ENCODE peak calls at places on chromosome 15, in eight cellular contexts. One of them, this sample, is unnamed.

GRCh38 chr15:90064931-90065681 is 37.2 kb downstream of the IDH2 start:
- DNase-seq in brain microvascular endothelial cell: peak
- DNase-seq in fibroblast of pulmonary artery: no peak
- DNase-seq in K562: no peak
- DNase-seq in cardiac fibroblast: no peak
- DNase-seq in left lung: peak
- DNase-seq in astrocyte of the spinal cord: no peak
- DNase-seq in fibroblast of the aortic adventitia: no peak
- DNase-seq in this sample: no peak

GRCh38 chr15:41603941-41604660 is 45.1 kb downstream of the TYRO3 start:
- DNase-seq in fibroblast of pulmonary artery: peak
- DNase-seq in brain microvascular endothelial cell: peak
- DNase-seq in cardiac fibroblast: peak
- DNase-seq in astrocyte of the spinal cord: peak
- DNase-seq in left lung: peak
- DNase-seq in fibroblast of the aortic adventitia: peak
- DNase-seq in K562: peak
- DNase-seq in this sample: peak

GRCh38 chr15:20356444-20357138 is 185.0 kb downstream of the GOLGA6L6 start:
- DNase-seq in cardiac fibroblast: peak
- DNase-seq in fibroblast of pulmonary artery: peak
- DNase-seq in left lung: no peak
- DNase-seq in K562: peak
- DNase-seq in astrocyte of the spinal cord: no peak
- DNase-seq in brain microvascular endothelial cell: no peak
- DNase-seq in fibroblast of the aortic adventitia: peak
- DNase-seq in this sample: no peak

GRCh38 chr15:34301058-34301457 is 36.5 kb downstream of the SLC12A6 start:
- DNase-seq in K562: no peak
- DNase-seq in left lung: no peak
- DNase-seq in fibroblast of the aortic adventitia: no peak
- DNase-seq in brain microvascular endothelial cell: no peak
- DNase-seq in cardiac fibroblast: no peak
- DNase-seq in fibroblast of pulmonary artery: no peak
- DNase-seq in astrocyte of the spinal cord: no peak
- DNase-seq in this sample: no peak

GRCh38 chr15:82585072-82585471 is 44.8 kb upstream of the RPS17 start:
- DNase-seq in astrocyte of the spinal cord: peak
- DNase-seq in fibroblast of pulmonary artery: peak
- DNase-seq in fibroblast of the aortic adventitia: peak
- DNase-seq in cardiac fibroblast: peak
- DNase-seq in brain microvascular endothelial cell: peak
- DNase-seq in K562: no peak
- DNase-seq in left lung: no peak
- DNase-seq in this sample: no peak

GRCh38 chr15:76529911-76530310 is 193.3 kb downstream of the ISL2 start:
- DNase-seq in fibroblast of pulmonary artery: peak
- DNase-seq in cardiac fibroblast: peak
- DNase-seq in fibroblast of the aortic adventitia: no peak
- DNase-seq in left lung: no peak
- DNase-seq in astrocyte of the spinal cord: peak
- DNase-seq in brain microvascular endothelial cell: peak
- DNase-seq in K562: no peak
- DNase-seq in this sample: no peak

GRCh38 chr15:62275818-62276217 is 110.7 kb upstream of the C2CD4B start:
- DNase-seq in cardiac fibroblast: no peak
- DNase-seq in left lung: no peak
- DNase-seq in fibroblast of pulmonary artery: no peak
- DNase-seq in brain microvascular endothelial cell: no peak
- DNase-seq in astrocyte of the spinal cord: no peak
- DNase-seq in fibroblast of the aortic adventitia: no peak
- DNase-seq in K562: no peak
- DNase-seq in this sample: no peak

GRCh38 chr15:67108122-67108871 is 42.9 kb downstream of the SMAD3 start:
- DNase-seq in fibroblast of pulmonary artery: no peak
- DNase-seq in fibroblast of the aortic adventitia: no peak
- DNase-seq in brain microvascular endothelial cell: no peak
- DNase-seq in astrocyte of the spinal cord: no peak
- DNase-seq in cardiac fibroblast: peak
- DNase-seq in left lung: no peak
- DNase-seq in K562: no peak
- DNase-seq in this sample: no peak

GRCh38 chr15:31254431-31255175 is 72.0 kb upstream of the KLF13 start:
- DNase-seq in astrocyte of the spinal cord: peak
- DNase-seq in left lung: peak
- DNase-seq in brain microvascular endothelial cell: peak
- DNase-seq in K562: no peak
- DNase-seq in cardiac fibroblast: peak
- DNase-seq in fibroblast of the aortic adventitia: peak
- DNase-seq in fibroblast of pulmonary artery: peak
- DNase-seq in this sample: no peak

GRCh38 chr15:77415450-77416448 is 4.2 kb downstream of the PEAK1 start:
- DNase-seq in left lung: no peak
- DNase-seq in fibroblast of the aortic adventitia: peak
- DNase-seq in fibroblast of pulmonary artery: peak
- DNase-seq in astrocyte of the spinal cord: no peak
- DNase-seq in cardiac fibroblast: peak
- DNase-seq in brain microvascular endothelial cell: no peak
- DNase-seq in K562: no peak
- DNase-seq in this sample: no peak

GRCh38 chr15:69979269-69979668 is 118.4 kb downstream of the TLE3 start:
- DNase-seq in brain microvascular endothelial cell: peak
- DNase-seq in fibroblast of pulmonary artery: no peak
- DNase-seq in fibroblast of the aortic adventitia: no peak
- DNase-seq in astrocyte of the spinal cord: no peak
- DNase-seq in left lung: no peak
- DNase-seq in K562: no peak
- DNase-seq in cardiac fibroblast: peak
- DNase-seq in this sample: peak

GRCh38 chr15:79834496-79834895 is 62.3 kb downstream of the MTHFS start:
- DNase-seq in K562: no peak
- DNase-seq in fibroblast of pulmonary artery: no peak
- DNase-seq in brain microvascular endothelial cell: no peak
- DNase-seq in left lung: peak
- DNase-seq in fibroblast of the aortic adventitia: no peak
- DNase-seq in astrocyte of the spinal cord: no peak
- DNase-seq in cardiac fibroblast: no peak
- DNase-seq in this sample: no peak

GRCh38 chr15:45704329-45705249 is 69.8 kb downstream of the SQOR start:
- DNase-seq in astrocyte of the spinal cord: peak
- DNase-seq in fibroblast of pulmonary artery: peak
- DNase-seq in brain microvascular endothelial cell: peak
- DNase-seq in K562: no peak
- DNase-seq in fibroblast of the aortic adventitia: peak
- DNase-seq in left lung: peak
- DNase-seq in cardiac fibroblast: peak
- DNase-seq in this sample: no peak

GRCh38 chr15:84727429-84727828 is 11.5 kb upstream of the SEC11A start:
- DNase-seq in astrocyte of the spinal cord: no peak
- DNase-seq in fibroblast of the aortic adventitia: no peak
- DNase-seq in K562: no peak
- DNase-seq in fibroblast of pulmonary artery: peak
- DNase-seq in left lung: no peak
- DNase-seq in cardiac fibroblast: no peak
- DNase-seq in brain microvascular endothelial cell: peak
- DNase-seq in this sample: no peak

GRCh38 chr15:55279746-55280351 is 9.8 kb downstream of the RAB27A start:
- DNase-seq in astrocyte of the spinal cord: peak
- DNase-seq in cardiac fibroblast: peak
- DNase-seq in brain microvascular endothelial cell: peak
- DNase-seq in left lung: no peak
- DNase-seq in fibroblast of pulmonary artery: peak
- DNase-seq in K562: peak
- DNase-seq in fibroblast of the aortic adventitia: peak
- DNase-seq in this sample: peak

GRCh38 chr15:101167366-101167790 is 84.5 kb downstream of the CHSY1 start:
- DNase-seq in brain microvascular endothelial cell: no peak
- DNase-seq in fibroblast of pulmonary artery: no peak
- DNase-seq in fibroblast of the aortic adventitia: peak
- DNase-seq in left lung: peak
- DNase-seq in cardiac fibroblast: peak
- DNase-seq in K562: no peak
- DNase-seq in astrocyte of the spinal cord: peak
- DNase-seq in this sample: no peak

GRCh38 chr15:30953731-30954378 is 37.6 kb downstream of the MTMR10 start:
- DNase-seq in astrocyte of the spinal cord: peak
- DNase-seq in fibroblast of pulmonary artery: peak
- DNase-seq in brain microvascular endothelial cell: peak
- DNase-seq in K562: peak
- DNase-seq in left lung: no peak
- DNase-seq in cardiac fibroblast: peak
- DNase-seq in fibroblast of the aortic adventitia: peak
- DNase-seq in this sample: no peak

GRCh38 chr15:53296603-53297002 is 462.9 kb downstream of the WDR72 start:
- DNase-seq in left lung: no peak
- DNase-seq in astrocyte of the spinal cord: no peak
- DNase-seq in fibroblast of the aortic adventitia: no peak
- DNase-seq in fibroblast of pulmonary artery: no peak
- DNase-seq in K562: no peak
- DNase-seq in brain microvascular endothelial cell: no peak
- DNase-seq in cardiac fibroblast: no peak
- DNase-seq in this sample: no peak

DNA sequence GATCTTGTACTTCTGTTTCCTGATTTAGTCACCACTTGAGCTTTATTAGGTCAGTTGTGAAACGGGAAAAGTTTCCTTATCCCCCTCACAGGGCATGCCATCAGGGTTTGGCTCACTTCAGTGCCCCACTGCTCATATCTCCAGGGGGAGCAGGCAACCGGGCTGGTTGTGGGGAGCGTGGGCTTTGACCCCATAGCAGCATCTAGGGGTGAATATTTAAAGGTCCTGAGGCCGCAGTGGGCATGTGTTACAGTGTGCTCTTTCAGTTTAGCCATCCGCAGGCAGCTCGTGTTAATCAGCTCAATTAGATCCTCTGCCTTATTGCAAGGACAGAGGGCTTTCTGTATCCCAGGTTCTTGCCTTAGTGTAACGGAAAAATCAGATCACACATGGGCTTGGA is 71.9 kb downstream of the MRPL46 start:
- DNase-seq in left lung: no peak
- DNase-seq in brain microvascular endothelial cell: no peak
- DNase-seq in fibroblast of the aortic adventitia: no peak
- DNase-seq in cardiac fibroblast: no peak
- DNase-seq in K562: no peak
- DNase-seq in astrocyte of the spinal cord: no peak
- DNase-seq in fibroblast of pulmonary artery: no peak
- DNase-seq in this sample: no peak
- H3K4me3 ChIP-seq in left lung: no peak
- H3K4me3 ChIP-seq in brain microvascular endothelial cell: no peak
- H3K4me3 ChIP-seq in fibroblast of the aortic adventitia: no peak
- H3K4me3 ChIP-seq in cardiac fibroblast: no peak
- H3K4me3 ChIP-seq in K562: no peak
- H3K4me3 ChIP-seq in astrocyte of the spinal cord: no peak
- H3K4me3 ChIP-seq in fibroblast of pulmonary artery: no peak
- H3K4me3 ChIP-seq in this sample: no peak

DNA sequence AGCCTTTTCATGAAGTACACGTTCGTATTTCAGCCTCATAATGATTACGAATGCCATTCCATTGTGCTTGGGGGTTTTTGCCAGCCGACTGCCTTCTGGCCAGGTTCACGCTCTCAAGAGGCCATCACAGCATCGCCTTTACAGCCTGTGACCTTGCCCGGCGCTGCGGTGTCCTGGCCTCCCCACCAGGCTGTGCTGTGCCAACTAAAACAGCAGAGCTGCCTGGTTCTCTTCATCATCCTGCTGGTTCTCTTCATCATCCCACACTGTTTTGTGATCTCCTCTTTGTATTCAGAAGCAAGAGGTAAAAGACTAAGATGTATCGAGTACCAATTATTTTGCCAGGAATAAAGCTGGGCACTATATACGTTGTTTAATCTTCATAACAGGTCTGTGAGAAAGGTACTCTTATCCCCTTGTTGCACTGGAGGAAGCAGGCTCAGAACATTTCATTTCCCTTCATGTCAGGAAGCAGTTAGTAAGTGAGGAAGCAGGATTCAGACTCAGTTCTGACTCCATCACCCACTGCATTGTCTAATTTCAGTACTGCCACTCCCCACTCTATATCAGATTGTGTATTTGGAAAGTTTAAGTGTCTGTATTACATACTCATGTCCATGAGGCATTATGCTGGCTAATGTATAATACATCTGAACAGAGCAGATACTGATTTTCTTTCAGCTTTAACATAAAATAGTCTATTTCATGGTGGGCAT is 92.7 kb downstream of the LRRC28 start:
- DNase-seq in astrocyte of the spinal cord: no peak
- DNase-seq in K562: no peak
- DNase-seq in brain microvascular endothelial cell: no peak
- DNase-seq in left lung: no peak
- DNase-seq in cardiac fibroblast: peak
- DNase-seq in fibroblast of the aortic adventitia: peak
- DNase-seq in fibroblast of pulmonary artery: peak
- DNase-seq in this sample: peak
- H3K4me3 ChIP-seq in astrocyte of the spinal cord: no peak
- H3K4me3 ChIP-seq in K562: no peak
- H3K4me3 ChIP-seq in brain microvascular endothelial cell: no peak
- H3K4me3 ChIP-seq in left lung: no peak
- H3K4me3 ChIP-seq in cardiac fibroblast: no peak
- H3K4me3 ChIP-seq in fibroblast of the aortic adventitia: no peak
- H3K4me3 ChIP-seq in fibroblast of pulmonary artery: no peak
- H3K4me3 ChIP-seq in this sample: no peak

DNA sequence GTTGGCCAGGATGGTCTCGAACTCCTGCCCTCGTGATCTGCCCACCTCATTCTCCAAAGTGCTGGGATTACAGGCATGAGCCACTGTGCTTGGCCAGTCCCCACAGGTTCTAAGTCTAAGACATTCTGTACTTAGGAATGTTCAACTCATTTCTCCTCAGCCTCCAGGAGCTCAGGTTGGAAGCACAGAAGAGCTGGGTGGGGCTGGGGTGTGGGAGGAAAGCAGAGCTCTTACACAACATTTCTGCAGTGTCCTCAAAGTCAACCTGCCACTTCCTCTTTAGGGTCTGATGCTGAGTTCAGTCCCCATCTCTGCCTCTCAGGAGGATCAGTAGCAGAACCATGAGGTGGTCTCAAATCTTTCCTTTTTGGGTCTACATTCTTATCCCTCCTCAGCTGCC is 75.5 kb downstream of the MRPL46 start:
- DNase-seq in fibroblast of the aortic adventitia: no peak
- DNase-seq in cardiac fibroblast: no peak
- DNase-seq in astrocyte of the spinal cord: no peak
- DNase-seq in fibroblast of pulmonary artery: no peak
- DNase-seq in brain microvascular endothelial cell: no peak
- DNase-seq in left lung: no peak
- DNase-seq in K562: no peak
- DNase-seq in this sample: no peak
- H3K4me3 ChIP-seq in fibroblast of the aortic adventitia: no peak
- H3K4me3 ChIP-seq in cardiac fibroblast: no peak
- H3K4me3 ChIP-seq in astrocyte of the spinal cord: no peak
- H3K4me3 ChIP-seq in fibroblast of pulmonary artery: no peak
- H3K4me3 ChIP-seq in brain microvascular endothelial cell: no peak
- H3K4me3 ChIP-seq in left lung: no peak
- H3K4me3 ChIP-seq in K562: no peak
- H3K4me3 ChIP-seq in this sample: no peak

DNA sequence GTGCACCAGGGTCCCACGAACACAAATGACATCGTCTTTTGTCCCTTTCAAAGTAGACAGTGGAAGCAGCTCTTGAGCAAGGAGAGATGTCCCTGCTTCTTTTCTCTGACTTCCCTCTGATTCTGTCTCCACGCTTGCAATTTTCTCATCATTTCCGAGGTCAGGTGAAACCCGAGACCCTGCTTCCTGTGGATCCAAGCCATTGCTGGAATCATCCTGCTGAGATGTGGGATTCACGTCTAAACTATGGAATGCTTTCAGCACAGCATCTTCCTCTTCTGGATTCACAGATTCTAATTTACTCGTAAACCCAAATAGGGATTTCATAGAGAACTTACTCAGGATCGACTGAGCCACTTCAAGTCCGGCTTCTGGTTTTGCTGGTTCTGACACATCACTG is 127.1 kb downstream of the FMN1 start:
- DNase-seq in astrocyte of the spinal cord: peak
- DNase-seq in brain microvascular endothelial cell: peak
- DNase-seq in left lung: no peak
- DNase-seq in fibroblast of pulmonary artery: peak
- DNase-seq in K562: no peak
- DNase-seq in fibroblast of the aortic adventitia: no peak
- DNase-seq in cardiac fibroblast: no peak
- DNase-seq in this sample: no peak
- H3K4me3 ChIP-seq in astrocyte of the spinal cord: no peak
- H3K4me3 ChIP-seq in brain microvascular endothelial cell: peak
- H3K4me3 ChIP-seq in left lung: peak
- H3K4me3 ChIP-seq in fibroblast of pulmonary artery: no peak
- H3K4me3 ChIP-seq in K562: no peak
- H3K4me3 ChIP-seq in fibroblast of the aortic adventitia: no peak
- H3K4me3 ChIP-seq in cardiac fibroblast: no peak
- H3K4me3 ChIP-seq in this sample: no peak